ENCODE peak calls at places on chromosome 10, in four cellular contexts. R is dorsolateral prefrontal cortex, S is H7, H is lower lobe of right lung. J is an unnamed sample.

GRCh38 chr10:130740788-130741785 is 570.4 kb downstream of the TCERG1L start:
- DNase-seq in H (no peak), R (peak; percentile 29), S (no peak), J (no peak)

GRCh38 chr10:114347191-114347739 is 57.0 kb downstream of the AFAP1L2 start:
- DNase-seq in S (no peak), R (no peak), H (no peak), J (no peak)

GRCh38 chr10:131213651-131214505 is 97.6 kb downstream of the TCERG1L start:
- DNase-seq in S (no peak), R (peak; percentile 12), H (peak; percentile 28), J (no peak)

GRCh38 chr10:96417432-96417831 is 58.6 kb upstream of the OPALIN start:
- DNase-seq in R (no peak), S (no peak), H (no peak), J (no peak)

GRCh38 chr10:58782876-58783859 is 270.5 kb downstream of the BICC1 start:
- DNase-seq in R (no peak), H (no peak), S (no peak), J (no peak)

GRCh38 chr10:29553732-29554260 is 81.0 kb downstream of the SVIL start:
- DNase-seq in R (no peak), H (no peak), S (peak; percentile 36), J (no peak)

GRCh38 chr10:24254180-24254579 is 45.2 kb downstream of the KIAA1217 start:
- DNase-seq in H (no peak), R (no peak), S (no peak), J (no peak)

GRCh38 chr10:49393757-49394156 is 2.1 kb downstream of the DRGX start:
- DNase-seq in S (peak; percentile 70), H (no peak), R (no peak), J (no peak)

GRCh38 chr10:118238573-118239240 is 103.4 kb downstream of the FAM204A start:
- DNase-seq in R (no peak), S (no peak), H (no peak), J (no peak)

GRCh38 chr10:129850790-129851189 is 113.3 kb downstream of the EBF3 start:
- DNase-seq in H (no peak), S (no peak), R (no peak), J (no peak)

GRCh38 chr10:36280396-36280795 is 638.3 kb upstream of the FZD8 start:
- DNase-seq in H (no peak), R (no peak), S (no peak), J (no peak)

GRCh38 chr10:22321831-22322662 is 1.1 kb downstream of the BMI1 start:
- DNase-seq in H (peak; percentile 55), R (no peak), S (peak; percentile 80), J (no peak)

GRCh38 chr10:46016811-46017210 is 13.6 kb downstream of the NCOA4 start:
- DNase-seq in R (no peak), H (no peak), S (no peak), J (no peak)

GRCh38 chr10:5741276-5741675 is 56.6 kb downstream of the TASOR2 start:
- DNase-seq in H (no peak), R (no peak), S (no peak), J (no peak)

GRCh38 chr10:113099431-113100298 is 149.6 kb downstream of the TCF7L2 start:
- DNase-seq in R (no peak), S (no peak), H (peak; percentile 52), J (no peak)

GRCh38 chr10:22086730-22087364 is 83.3 kb upstream of the DNAJC1 start:
- DNase-seq in R (peak; percentile 59), S (peak; percentile 47), H (peak; percentile 70), J (no peak)

GRCh38 chr10:100315603-100316002 is 14.4 kb downstream of the PKD2L1 start:
- DNase-seq in S (no peak), R (no peak), H (no peak), J (no peak)

GRCh38 chr10:79320785-79321493 is 26.3 kb upstream of the PPIF start:
- DNase-seq in R (no peak), H (peak; percentile 39), S (no peak), J (no peak)

GRCh38 chr10:117541909-117542705 is 439 bp upstream of the EMX2 start:
- DNase-seq in S (peak; percentile 97), H (no peak), R (no peak), J (no peak)

GRCh38 chr10:122151121-122151694 is 119.9 kb upstream of the BTBD16 start:
- DNase-seq in H (no peak), R (no peak), S (no peak), J (no peak)

GRCh38 chr10:125149278-125150047 is 10.9 kb downstream of the CTBP2 start:
- DNase-seq in R (no peak), H (peak; percentile 63), S (no peak), J (no peak)

GRCh38 chr10:52353960-52354394 is 39.9 kb downstream of the DKK1 start:
- DNase-seq in R (no peak), H (no peak), S (no peak), J (no peak)

GRCh38 chr10:30834636-30835035 is 197.0 kb downstream of the ZNF438 start:
- DNase-seq in H (no peak), R (no peak), S (no peak), J (no peak)

GRCh38 chr10:76285012-76285411 is 853.6 kb downstream of the LRMDA start:
- DNase-seq in S (no peak), R (no peak), H (no peak), J (no peak)

GRCh38 chr10:70034252-70034651 is 18.4 kb upstream of the MACROH2A2 start:
- DNase-seq in R (no peak), S (no peak), H (no peak), J (no peak)

GRCh38 chr10:16891375-16892313 is 74.4 kb upstream of the RSU1 start:
- DNase-seq in H (peak; percentile 75), R (no peak), S (peak; percentile 54), J (peak; percentile 12)

GRCh38 chr10:101222247-101222531 is 7.1 kb downstream of the LBX1 start:
- DNase-seq in R (no peak), H (no peak), S (no peak), J (no peak)

GRCh38 chr10:60820093-60820769 is 42.0 kb downstream of the CDK1 start:
- DNase-seq in H (no peak), R (no peak), S (no peak), J (no peak)

GRCh38 chr10:113187066-113187777 is 237.2 kb downstream of the TCF7L2 start:
- DNase-seq in S (no peak), R (peak; percentile 85), H (no peak), J (no peak)

GRCh38 chr10:75347211-75347610 is 54.4 kb downstream of the ZNF503 start:
- DNase-seq in H (no peak), R (no peak), S (no peak), J (no peak)

GRCh38 chr10:107496594-107496993 is 332.1 kb upstream of the SORCS1 start:
- DNase-seq in H (no peak), R (no peak), S (no peak), J (no peak)

GRCh38 chr10:79401015-79401921 is 44.2 kb downstream of the ZCCHC24 start:
- DNase-seq in H (no peak), R (no peak), S (no peak), J (no peak)

GRCh38 chr10:122457934-122458333 is 3.4 kb upstream of the HTRA1 start:
- DNase-seq in H (no peak), S (no peak), R (no peak), J (no peak)

GRCh38 chr10:93199221-93199681 is 125.6 kb downstream of the CYP26A1 start:
- DNase-seq in S (no peak), H (peak; percentile 73), R (no peak), J (no peak)

GRCh38 chr10:8054243-8054497 is 318 bp upstream of the GATA3 start:
- DNase-seq in H (no peak), S (no peak), R (peak; percentile 32), J (no peak)

GRCh38 chr10:8052344-8052969 is 2.0 kb upstream of the GATA3 start:
- DNase-seq in S (peak; percentile 31), H (no peak), R (peak; percentile 27), J (no peak)

GRCh38 chr10:8053446-8054242 is 844 bp upstream of the GATA3 start:
- DNase-seq in H (peak; percentile 84), R (peak; percentile 45), S (peak; percentile 99), J (peak; percentile 86)

GRCh38 chr10:8051851-8052257 is 2.6 kb upstream of the GATA3 start:
- DNase-seq in H (no peak), R (peak; percentile 18), S (peak; percentile 88), J (no peak)

DNA sequence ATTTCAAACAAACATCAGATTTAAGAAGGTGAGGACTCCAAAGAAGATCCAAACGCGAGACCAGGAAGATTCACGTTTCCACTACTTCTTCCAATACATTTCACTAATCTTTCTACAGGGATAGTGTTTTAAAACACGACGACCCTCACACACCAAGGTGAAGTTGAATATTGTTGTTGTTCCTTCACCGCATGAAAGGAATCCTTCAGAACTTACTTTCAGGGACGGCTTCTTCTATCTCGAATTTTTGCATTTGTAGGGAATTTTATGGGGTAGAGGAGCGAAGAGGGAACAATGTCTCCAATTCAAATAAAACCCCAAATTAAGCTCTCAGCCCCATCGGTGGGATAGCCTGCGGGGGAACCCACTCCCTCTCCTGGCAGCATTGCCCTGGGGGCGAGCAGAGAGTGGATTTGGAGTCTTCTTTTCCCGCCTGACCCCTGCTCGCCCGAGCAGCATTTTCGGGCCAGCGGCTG is 1.5 kb upstream of the GATA3 start:
- DNase-seq in H (no peak), R (no peak), S (no peak), J (no peak)
- H3K4me3 ChIP-seq in H (peak overlapping the region; percentile 60), R (peak overlapping the region; percentile 52), S (no peak overlapping the region), J (peak overlapping the region; percentile 49)

GRCh38 chr10:132606031-132606491 is 68.5 kb downstream of the INPP5A start:
- DNase-seq in H (no peak), S (peak; percentile 47), R (no peak), J (no peak)
- H3K4me3 ChIP-seq in H (no peak overlapping the region), S (no peak overlapping the region), R (peak overlapping the region; percentile 43), J (no peak overlapping the region)

GRCh38 chr10:13703101-13703818 is 116.5 kb downstream of the PRPF18 start:
- DNase-seq in S (no peak), H (no peak), R (no peak), J (no peak)
- H3K4me3 ChIP-seq in S (no peak overlapping the region), H (no peak overlapping the region), R (peak overlapping the region; percentile 2), J (no peak overlapping the region)

DNA sequence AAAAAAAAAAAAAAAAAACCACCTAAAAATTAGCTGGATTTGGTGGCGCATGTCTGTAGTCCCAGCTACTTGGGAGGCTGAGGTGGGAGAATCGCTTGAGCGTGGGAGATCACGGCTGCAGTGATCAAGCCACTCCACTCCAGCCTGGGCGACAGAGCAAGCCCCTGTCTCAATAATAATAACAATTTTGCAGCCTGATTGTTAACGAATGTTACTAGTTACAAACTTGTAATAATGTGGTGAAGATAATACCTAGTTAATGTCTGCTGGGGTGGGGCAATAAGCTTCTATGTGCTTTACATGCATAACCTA is 1.2 kb upstream of the ATAD1 start:
- DNase-seq in H (no peak), R (no peak), S (no peak), J (no peak)
- H3K4me3 ChIP-seq in H (no peak overlapping the region), R (peak overlapping the region; percentile 87), S (no peak overlapping the region), J (no peak overlapping the region)

GRCh38 chr10:34916368-34916767 is 101.3 kb upstream of the PARD3 start:
- DNase-seq in H (no peak), S (no peak), R (no peak), J (no peak)
- H3K4me3 ChIP-seq in H (no peak overlapping the region), S (no peak overlapping the region), R (no peak overlapping the region), J (no peak overlapping the region)

J was measured in CD4-positive, CD25-positive, alpha-beta regulatory T cell.